ENCODE peak calls at places on chromosomes 4 and X, in five cellular contexts. G is activated CD4-positive, alpha-beta T cell treated with anti-CD3 and anti-CD28 coated beads for 24 hours; L is dorsolateral prefrontal cortex; A is naive thymus-derived CD8-positive, alpha-beta T cell; F is mucosa of gallbladder. Y is an unnamed sample.

GRCh38 chrX:113384628-113385027 is 544.0 kb upstream of the AMOT start:
- DNase-seq in L (no peak), G (no peak), F (no peak), A (no peak), Y (peak)

GRCh38 chrX:114800719-114801118 is 216.7 kb downstream of the IL13RA2 start:
- DNase-seq in L (no peak), A (no peak), G (no peak), F (no peak), Y (no peak)

GRCh38 chr4:56544573-56545131 is 39.1 kb downstream of the ARL9 start:
- DNase-seq in A (peak), G (peak), L (peak), F (peak), Y (peak)

GRCh38 chrX:100407784-100408642 is 2.1 kb downstream of the PCDH19 start:
- DNase-seq in A (no peak), G (no peak), F (no peak), L (no peak), Y (no peak)

GRCh38 chr4:1981251-1982055 is 27.3 kb downstream of the NELFA start:
- DNase-seq in G (no peak), A (no peak), F (no peak), L (no peak), Y (no peak)

GRCh38 chr4:113978105-113978504 is 1.3 kb downstream of the ARSJ start:
- DNase-seq in F (no peak), L (no peak), G (no peak), A (no peak), Y (no peak)

GRCh38 chr4:42151568-42152506 is 618 bp downstream of the BEND4 start:
- DNase-seq in G (no peak), L (no peak), F (no peak), A (no peak), Y (peak)

GRCh38 chrX:129606918-129607317 is 47.8 kb downstream of the APLN start:
- DNase-seq in L (peak), G (peak), F (peak), A (peak), Y (peak)

GRCh38 chr4:182288534-182288933 is 45.3 kb downstream of the TENM3 start:
- DNase-seq in G (no peak), A (no peak), L (no peak), F (no peak), Y (no peak)

GRCh38 chr4:107155366-107155765 is 119.3 kb upstream of the DKK2 start:
- DNase-seq in L (no peak), G (no peak), F (no peak), A (no peak), Y (no peak)

GRCh38 chr4:100895572-100896197 is 377.9 kb upstream of the EMCN start:
- DNase-seq in A (no peak), G (no peak), F (no peak), L (no peak), Y (no peak)

GRCh38 chr4:75511841-75512240 is 2.4 kb downstream of the RCHY1 start:
- DNase-seq in G (no peak), F (no peak), A (no peak), L (no peak), Y (no peak)

GRCh38 chr4:183721207-183722081 is 62.4 kb downstream of the TRAPPC11 start:
- DNase-seq in F (peak), L (no peak), A (peak), G (peak), Y (peak)

GRCh38 chrX:118353081-118353850 is 7.4 kb downstream of the WDR44 start:
- DNase-seq in G (no peak), L (no peak), A (no peak), F (no peak), Y (no peak)

GRCh38 chrX:64977830-64978229 is 1.6 kb upstream of the ZC4H2 start:
- DNase-seq in G (no peak), F (no peak), A (no peak), L (no peak), Y (no peak)

GRCh38 chrX:45479835-45480422 is 279.3 kb upstream of the DIPK2B start:
- DNase-seq in A (no peak), F (no peak), G (no peak), L (no peak), Y (no peak)

GRCh38 chrX:41779058-41779564 is 55.1 kb downstream of the GPR82 start:
- DNase-seq in F (no peak), L (no peak), A (no peak), G (no peak), Y (no peak)

GRCh38 chr4:91325495-91325894 is 978.3 kb upstream of the GRID2 start:
- DNase-seq in L (no peak), F (peak), G (no peak), A (no peak), Y (peak)

GRCh38 chr4:22427676-22428075 is 88.2 kb downstream of the ADGRA3 start:
- DNase-seq in A (no peak), G (no peak), F (no peak), L (no peak), Y (peak)

GRCh38 chr4:87419578-87420249 is 2.7 kb upstream of the NUDT9 start:
- DNase-seq in A (no peak), G (no peak), F (no peak), L (no peak), Y (no peak)

GRCh38 chr4:134548052-134548628 is 346.6 kb upstream of the PABPC4L start:
- DNase-seq in G (no peak), A (no peak), L (no peak), F (no peak), Y (no peak)

GRCh38 chr4:41713768-41714167 is 34.8 kb downstream of the PHOX2B start:
- DNase-seq in G (no peak), L (no peak), A (no peak), F (no peak), Y (no peak)

GRCh38 chrX:40571600-40571999 is 9.2 kb upstream of the ATP6AP2 start:
- DNase-seq in F (no peak), L (no peak), G (no peak), A (no peak), Y (no peak)

GRCh38 chrX:155857561-155857960 is 23.6 kb upstream of the VAMP7 start:
- DNase-seq in A (no peak), G (no peak), F (no peak), L (no peak), Y (no peak)

GRCh38 chr4:151031831-151032605 is 16.9 kb upstream of the LRBA start:
- DNase-seq in G (no peak), L (no peak), F (no peak), A (no peak), Y (no peak)

GRCh38 chr4:169270156-169270809 is 473 bp downstream of the SH3RF1 start:
- DNase-seq in A (no peak), G (peak), L (peak), F (peak), Y (peak)